ENCODE peak calls at places on chromosomes 5 and 9, in nine cellular contexts. T, M, X, Z, L, K, D, C and Q are unnamed samples.

GRCh38 chr9:13988944-13989343 is 325.0 kb downstream of the NFIB start:
- DNase-seq in T (no peak), M (no peak), X (no peak), Z (no peak), L (no peak), K (no peak), D (no peak), C (no peak), Q (no peak)

GRCh38 chr5:5183192-5183699 is 43.1 kb downstream of the ADAMTS16 start:
- DNase-seq in T (no peak), M (no peak), X (no peak), Z (no peak), L (no peak), K (no peak), D (no peak), C (no peak), Q (no peak)

GRCh38 chr5:155978805-155979204 is 348.2 kb upstream of the SGCD start:
- DNase-seq in T (no peak), M (no peak), X (no peak), Z (no peak), L (no peak), K (no peak), D (peak; percentile 24), C (no peak), Q (no peak)

GRCh38 chr5:111347021-111347420 is 122.8 kb downstream of the CAMK4 start:
- DNase-seq in T (no peak), M (no peak), X (no peak), Z (no peak), L (no peak), K (no peak), D (no peak), C (no peak), Q (no peak)

GRCh38 chr5:26487553-26487952 is 550.8 kb downstream of the CDH9 start:
- DNase-seq in T (no peak), M (no peak), X (no peak), Z (no peak), L (no peak), K (no peak), D (no peak), C (no peak), Q (no peak)

GRCh38 chr5:78544531-78545200 is 103.9 kb downstream of the LHFPL2 start:
- DNase-seq in T (no peak), M (no peak), X (no peak), Z (peak; percentile 94), L (no peak), K (no peak), D (peak; percentile 71), C (no peak), Q (no peak)

GRCh38 chr5:141192110-141192725 is at the start of gene PCDHB10:
- DNase-seq in T (peak; percentile 6), M (peak; percentile 41), X (no peak), Z (peak; percentile 8), L (no peak), K (no peak), D (peak; percentile 54), C (no peak), Q (peak; percentile 8)

GRCh38 chr5:114360816-114361723 is 800 bp upstream of the KCNN2 start:
- DNase-seq in T (no peak), M (no peak), X (no peak), Z (peak; percentile 45), L (no peak), K (no peak), D (no peak), C (no peak), Q (no peak)

GRCh38 chr9:738209-738915 is 103.1 kb upstream of the DMRT1 start:
- DNase-seq in T (no peak), M (peak; percentile 94), X (no peak), Z (peak; percentile 87), L (no peak), K (peak; percentile 31), D (peak; percentile 97), C (no peak), Q (no peak)

GRCh38 chr9:92480332-92480771 is 2.0 kb downstream of the ASPN start:
- DNase-seq in T (no peak), M (peak; percentile 28), X (no peak), Z (peak; percentile 28), L (no peak), K (no peak), D (peak; percentile 22), C (no peak), Q (no peak)

GRCh38 chr5:178068293-178068692 is 45.0 kb upstream of the N4BP3 start:
- DNase-seq in T (no peak), M (no peak), X (no peak), Z (no peak), L (no peak), K (no peak), D (no peak), C (no peak), Q (no peak)

GRCh38 chr9:36980148-36980974 is 53.7 kb downstream of the PAX5 start:
- DNase-seq in T (no peak), M (peak; percentile 48), X (no peak), Z (no peak), L (no peak), K (no peak), D (no peak), C (no peak), Q (no peak)

GRCh38 chr5:14220642-14221041 is 77.5 kb downstream of the TRIO start:
- DNase-seq in T (no peak), M (no peak), X (no peak), Z (no peak), L (no peak), K (no peak), D (no peak), C (no peak), Q (no peak)

GRCh38 chr5:14219800-14220512 is 76.8 kb downstream of the TRIO start:
- DNase-seq in T (no peak), M (no peak), X (no peak), Z (no peak), L (no peak), K (no peak), D (no peak), C (no peak), Q (no peak)

GRCh38 chr5:14222182-14222581 is 79.0 kb downstream of the TRIO start:
- DNase-seq in T (no peak), M (peak; percentile 73), X (no peak), Z (no peak), L (no peak), K (no peak), D (no peak), C (no peak), Q (no peak)

GRCh38 chr5:14223372-14223771 is 80.2 kb downstream of the TRIO start:
- DNase-seq in T (no peak), M (no peak), X (no peak), Z (no peak), L (no peak), K (no peak), D (no peak), C (no peak), Q (no peak)

DNA sequence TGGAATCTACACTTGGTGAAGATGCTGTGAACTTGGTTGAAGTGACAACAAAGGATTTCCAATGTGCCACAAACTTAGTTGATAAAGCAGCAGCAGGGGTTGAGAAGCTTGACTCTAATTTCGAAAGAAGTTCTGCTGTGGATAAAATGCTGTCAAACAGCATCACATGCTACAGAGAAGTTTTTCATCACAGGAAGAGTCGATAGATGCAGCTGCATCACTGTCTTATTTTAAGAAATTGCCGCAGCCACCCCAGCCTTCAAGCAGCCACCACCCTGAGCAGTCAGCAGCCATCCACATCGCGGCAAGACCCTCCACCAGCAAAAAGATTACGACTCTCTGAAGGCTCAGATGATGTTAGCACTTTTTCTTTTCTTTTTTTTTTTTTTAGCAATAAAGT is 78.6 kb downstream of the TRIO start:
- DNase-seq in T (no peak), M (no peak), X (no peak), Z (no peak), L (no peak), K (no peak), D (no peak), C (no peak), Q (no peak)
- H3K4me1 ChIP-seq in T (no peaks in the 10 kb centered on the region), M (peaks cover 38% of the 10 kb centered on the region), X (peaks cover 27% of the 10 kb centered on the region), Z (peaks cover 17% of the 10 kb centered on the region), L (peaks cover 68% of the 10 kb centered on the region), K (peaks cover 4% of the 10 kb centered on the region), D (peaks cover 52% of the 10 kb centered on the region), C (peaks cover 99% of the 10 kb centered on the region), Q (no peaks in the 10 kb centered on the region)

DNA sequence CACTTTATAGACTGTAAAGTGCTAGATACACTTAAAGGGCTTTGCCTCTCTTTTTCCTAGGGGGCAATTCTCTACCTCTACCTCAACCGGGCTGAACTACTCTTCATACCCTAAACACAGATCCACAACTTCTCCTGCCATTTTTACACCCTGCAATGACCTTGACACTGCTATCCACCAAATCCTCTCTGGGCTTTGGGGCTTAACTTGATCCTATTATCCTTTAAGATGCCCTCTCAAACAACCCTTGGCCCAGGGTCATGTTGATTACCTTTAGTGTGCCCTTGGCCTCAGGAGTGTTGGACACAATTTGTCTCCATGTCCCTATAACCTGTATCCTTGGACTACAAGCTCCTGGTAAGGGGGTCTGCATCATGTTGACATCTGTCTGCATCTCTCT is 19.5 kb downstream of the ANXA6 start:
- DNase-seq in T (no peak), M (no peak), X (no peak), Z (no peak), L (no peak), K (no peak), D (no peak), C (no peak), Q (no peak)
- H3K27ac ChIP-seq in T (no peak overlapping the region), M (no peak overlapping the region), X (no peak overlapping the region), Z (no peak overlapping the region), L (no peak overlapping the region), K (no peak overlapping the region), D (no peak overlapping the region), C (no peak overlapping the region), Q (peak overlapping the region; percentile 65)

DNA sequence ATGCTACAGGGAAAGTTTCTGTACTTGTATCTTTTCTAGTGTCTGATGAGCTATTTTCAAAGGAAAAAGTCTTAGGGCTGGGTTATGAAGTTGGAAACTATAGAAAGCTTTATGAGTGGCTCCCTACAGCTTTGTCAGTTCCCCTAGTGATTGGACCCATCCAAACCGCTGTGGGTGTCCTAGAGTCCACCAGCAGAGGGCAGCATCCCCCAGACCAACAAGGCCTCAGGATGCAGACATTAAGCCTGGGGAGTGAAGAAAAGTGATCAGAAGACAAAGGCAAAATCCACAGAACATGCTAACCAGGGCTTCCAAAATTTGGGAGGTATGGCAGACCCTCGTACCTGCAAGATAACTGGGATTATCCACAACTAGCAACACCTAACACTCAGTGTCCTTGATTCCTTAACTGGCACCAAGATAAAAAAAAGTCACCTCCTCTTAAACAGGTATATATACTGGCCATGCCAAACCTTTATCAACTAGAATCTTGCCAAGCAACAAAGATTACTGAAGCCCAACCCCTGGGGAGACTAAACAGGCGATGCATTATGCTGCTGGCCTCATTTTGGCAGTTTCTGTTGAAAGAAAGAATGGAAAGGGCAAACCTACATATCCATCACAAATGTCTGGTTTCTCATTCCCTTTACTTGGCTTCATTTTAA is 110.4 kb upstream of the NR5A1 start:
- DNase-seq in T (peak; percentile 54), M (peak; percentile 78), X (peak; percentile 65), Z (peak; percentile 82), L (peak; percentile 81), K (peak; percentile 76), D (peak; percentile 81), C (peak; percentile 54), Q (peak; percentile 75)
- H3K27me3 ChIP-seq in T (no peaks in the 10 kb centered on the region), M (no peaks in the 10 kb centered on the region), X (no peaks in the 10 kb centered on the region), Z (no peaks in the 10 kb centered on the region), L (no peaks in the 10 kb centered on the region), K (no peaks in the 10 kb centered on the region), D (no peaks in the 10 kb centered on the region), C (no peaks in the 10 kb centered on the region), Q (peaks cover 10% of the 10 kb centered on the region)

DNA sequence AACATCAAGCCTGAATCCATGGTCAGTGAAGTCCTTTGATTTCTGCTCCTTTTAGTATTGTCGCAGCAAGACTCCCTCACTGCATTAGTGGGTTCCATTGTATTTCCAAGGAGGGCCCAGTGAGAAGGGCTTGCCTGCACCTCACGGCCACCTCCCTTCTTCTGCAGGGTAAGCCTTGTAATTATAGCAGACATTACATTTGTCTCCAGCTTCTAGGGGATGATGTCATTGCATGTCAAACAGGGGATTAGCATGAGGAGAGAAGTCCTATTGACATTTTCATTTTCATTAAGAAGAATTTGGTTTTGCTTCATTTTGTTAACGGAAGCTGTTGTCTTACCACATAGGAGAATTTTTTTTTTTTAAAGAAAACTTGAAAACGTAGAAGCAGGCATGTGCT is 27.0 kb downstream of the MAP1B start:
- DNase-seq in T (no peak), M (peak; percentile 15), X (no peak), Z (no peak), L (no peak), K (no peak), D (peak; percentile 53), C (no peak), Q (no peak)
- H3K4me1 ChIP-seq in T (no peaks in the 10 kb centered on the region), M (peaks cover 56% of the 10 kb centered on the region), X (peaks cover 45% of the 10 kb centered on the region), Z (peaks cover 28% of the 10 kb centered on the region), L (peaks cover 59% of the 10 kb centered on the region), K (no peaks in the 10 kb centered on the region), D (peaks cover 91% of the 10 kb centered on the region), C (no peaks in the 10 kb centered on the region), Q (no peaks in the 10 kb centered on the region)